ENCODE peak calls at places on chromosome 1, in eight cellular contexts. R is fibroblast of lung, B is testis, S is stomach, N is PC-3, K is IMR-90, Q is Peyer's patch, L is GM23248. O is an unnamed sample.

GRCh38 chr1:174788981-174789380 is 210.8 kb upstream of the CACYBP start:
- DNase-seq in R (peak; percentile 59), B (no peak), S (no peak), N (peak; percentile 67), K (peak; percentile 87), Q (no peak), L (peak; percentile 95), O (peak; percentile 74)

GRCh38 chr1:47147047-47147785 is 10.0 kb downstream of the CYP4A22 start:
- DNase-seq in R (no peak), B (no peak), S (no peak), N (no peak), K (no peak), Q (no peak), L (no peak), O (no peak)

GRCh38 chr1:50371749-50372148 is 51.5 kb downstream of the DMRTA2 start:
- DNase-seq in R (no peak), B (no peak), S (no peak), N (no peak), K (no peak), Q (no peak), L (peak; percentile 13), O (no peak)

GRCh38 chr1:94017155-94017829 is 103.7 kb downstream of the ABCA4 start:
- DNase-seq in R (no peak), B (no peak), S (no peak), N (no peak), K (no peak), Q (no peak), L (peak; percentile 35), O (no peak)

GRCh38 chr1:166836733-166837132 is 2.5 kb upstream of the POGK start:
- DNase-seq in R (no peak), B (no peak), S (no peak), N (peak; percentile 26), K (peak; percentile 25), Q (no peak), L (peak; percentile 40), O (no peak)

GRCh38 chr1:26998319-26999300 is 5.1 kb downstream of the TRNP1 start:
- DNase-seq in R (peak; percentile 55), B (no peak), S (no peak), N (peak; percentile 93), K (peak; percentile 55), Q (no peak), L (peak; percentile 77), O (peak; percentile 53)

GRCh38 chr1:84156210-84156621 is 12.1 kb downstream of the PRKACB start:
- DNase-seq in R (peak; percentile 86), B (no peak), S (no peak), N (peak; percentile 94), K (peak; percentile 90), Q (no peak), L (peak; percentile 72), O (peak; percentile 62)

GRCh38 chr1:26704629-26705028 is 8.8 kb downstream of the ARID1A start:
- DNase-seq in R (no peak), B (no peak), S (no peak), N (no peak), K (no peak), Q (no peak), L (no peak), O (no peak)

GRCh38 chr1:180152588-180152987 is 2.1 kb upstream of the QSOX1 start:
- DNase-seq in R (no peak), B (no peak), S (no peak), N (no peak), K (no peak), Q (no peak), L (no peak), O (no peak)

GRCh38 chr1:119453021-119453420 is 38.1 kb downstream of the HSD3B2 start:
- DNase-seq in R (peak; percentile 1), B (no peak), S (no peak), N (peak; percentile 95), K (peak; percentile 10), Q (no peak), L (peak; percentile 92), O (peak; percentile 47)

GRCh38 chr1:152182942-152183341 is 23.9 kb upstream of the RPTN start:
- DNase-seq in R (peak; percentile 68), B (no peak), S (no peak), N (peak; percentile 74), K (peak; percentile 44), Q (no peak), L (peak; percentile 94), O (peak; percentile 42)

GRCh38 chr1:243508303-243508713 is 252.5 kb downstream of the SDCCAG8 start:
- DNase-seq in R (no peak), B (no peak), S (no peak), N (no peak), K (no peak), Q (no peak), L (no peak), O (no peak)

GRCh38 chr1:85379203-85380136 is 85.5 kb downstream of the DDAH1 start:
- DNase-seq in R (peak; percentile 82), B (no peak), S (no peak), N (no peak), K (peak; percentile 57), Q (no peak), L (no peak), O (peak; percentile 38)

GRCh38 chr1:228791782-228792181 is 56.5 kb downstream of the RHOU start:
- DNase-seq in R (no peak), B (no peak), S (no peak), N (no peak), K (no peak), Q (no peak), L (no peak), O (no peak)

GRCh38 chr1:15799928-15800835 is 7.3 kb downstream of the UQCRHL start:
- DNase-seq in R (peak; percentile 42), B (peak; percentile 84), S (peak; percentile 82), N (peak; percentile 96), K (peak; percentile 31), Q (peak; percentile 93), L (peak; percentile 72), O (peak; percentile 55)

GRCh38 chr1:15797614-15798390 is 9.6 kb downstream of the UQCRHL start:
- DNase-seq in R (peak; percentile 19), B (no peak), S (peak; percentile 46), N (peak; percentile 31), K (peak; percentile 19), Q (no peak), L (peak; percentile 42), O (no peak)

GRCh38 chr1:15799004-15799867 is 8.2 kb downstream of the UQCRHL start:
- DNase-seq in R (peak; percentile 97), B (peak; percentile 53), S (peak; percentile 55), N (peak; percentile 96), K (peak; percentile 96), Q (peak; percentile 76), L (peak; percentile 98), O (peak; percentile 97)

DNA sequence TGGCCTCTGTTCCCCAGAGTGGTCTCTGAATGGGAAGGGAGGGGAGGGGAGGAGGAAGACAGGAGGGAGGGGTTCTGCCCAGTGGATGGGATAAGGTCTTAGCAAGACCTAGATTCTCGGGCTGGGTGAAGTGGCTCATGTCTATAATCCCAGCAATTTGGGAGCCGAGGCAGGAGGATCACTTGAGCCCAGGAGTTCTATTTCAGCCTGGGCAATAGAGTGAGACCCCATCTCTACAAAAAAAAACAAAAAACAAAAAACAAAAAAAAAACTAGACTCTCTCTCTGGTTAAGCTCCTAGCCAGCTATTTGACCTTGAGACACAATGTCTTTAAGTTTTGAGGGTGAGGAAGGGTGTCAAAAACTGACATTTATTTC is 11.4 kb downstream of the UQCRHL start:
- DNase-seq in R (no peak), B (no peak), S (no peak), N (no peak), K (no peak), Q (no peak), L (no peak), O (no peak)
- H3K4me1 ChIP-seq in R (peaks cover 42% of the 10 kb centered on the region), B (peaks cover 33% of the 10 kb centered on the region), S (peaks cover 40% of the 10 kb centered on the region), N (peaks cover 60% of the 10 kb centered on the region), K (peaks cover 41% of the 10 kb centered on the region), Q (no peaks in the 10 kb centered on the region), L (peaks cover 73% of the 10 kb centered on the region), O (peaks cover 55% of the 10 kb centered on the region)

GRCh38 chr1:92464588-92465255 is 22.0 kb downstream of the GFI1 start:
- DNase-seq in R (no peak), B (no peak), S (no peak), N (no peak), K (no peak), Q (no peak), L (no peak), O (no peak)

GRCh38 chr1:92461364-92462097 is 25.2 kb downstream of the GFI1 start:
- DNase-seq in R (no peak), B (no peak), S (no peak), N (peak; percentile 30), K (no peak), Q (no peak), L (peak; percentile 7), O (no peak)

GRCh38 chr1:92466702-92467101 is 20.0 kb downstream of the GFI1 start:
- DNase-seq in R (no peak), B (no peak), S (no peak), N (no peak), K (no peak), Q (no peak), L (no peak), O (no peak)

GRCh38 chr1:92470216-92470615 is 16.5 kb downstream of the GFI1 start:
- DNase-seq in R (no peak), B (no peak), S (no peak), N (no peak), K (no peak), Q (no peak), L (no peak), O (no peak)

GRCh38 chr1:92465256-92465647 is 21.5 kb downstream of the GFI1 start:
- DNase-seq in R (no peak), B (no peak), S (no peak), N (no peak), K (no peak), Q (no peak), L (no peak), O (no peak)
- H3K4me3 ChIP-seq in R (no peak overlapping the region), B (no peak overlapping the region), S (no peak overlapping the region), N (no peak overlapping the region), K (no peak overlapping the region), Q (no peak overlapping the region), L (no peak overlapping the region), O (no peak overlapping the region)

GRCh38 chr1:20475002-20475401 is 11.0 kb downstream of the CAMK2N1 start:
- DNase-seq in R (no peak), B (no peak), S (no peak), N (no peak), K (no peak), Q (no peak), L (no peak), O (no peak)

GRCh38 chr1:20478072-20478660 is 7.8 kb downstream of the CAMK2N1 start:
- DNase-seq in R (no peak), B (no peak), S (no peak), N (no peak), K (no peak), Q (no peak), L (no peak), O (no peak)

GRCh38 chr1:20476260-20477038 is 9.6 kb downstream of the CAMK2N1 start:
- DNase-seq in R (peak; percentile 54), B (peak; percentile 60), S (peak; percentile 67), N (peak; percentile 72), K (no peak), Q (peak; percentile 96), L (peak; percentile 27), O (no peak)

GRCh38 chr1:20479840-20480239 is 6.2 kb downstream of the CAMK2N1 start:
- DNase-seq in R (no peak), B (no peak), S (no peak), N (no peak), K (no peak), Q (no peak), L (no peak), O (no peak)

GRCh38 chr1:20477355-20478071 is 8.5 kb downstream of the CAMK2N1 start:
- DNase-seq in R (peak; percentile 72), B (peak; percentile 38), S (no peak), N (no peak), K (peak; percentile 65), Q (no peak), L (peak; percentile 22), O (no peak)
- H3K4me1 ChIP-seq in R (peaks cover 45% of the 10 kb centered on the region), B (peaks cover 29% of the 10 kb centered on the region), S (peaks cover 15% of the 10 kb centered on the region), N (peaks cover 52% of the 10 kb centered on the region), K (peaks cover 41% of the 10 kb centered on the region), Q (no peaks in the 10 kb centered on the region), L (peaks cover 32% of the 10 kb centered on the region), O (peaks cover 20% of the 10 kb centered on the region)

GRCh38 chr1:235090406-235091069 is 38.1 kb downstream of the TOMM20 start:
- DNase-seq in R (no peak), B (no peak), S (no peak), N (no peak), K (no peak), Q (no peak), L (peak; percentile 24), O (peak; percentile 22)
- H3K4me3 ChIP-seq in R (no peak overlapping the region), B (no peak overlapping the region), S (no peak overlapping the region), N (no peak overlapping the region), K (no peak overlapping the region), Q (no peak overlapping the region), L (no peak overlapping the region), O (no peak overlapping the region)